ENCODE peak calls at places on chromosomes 1 and 21, in four cellular contexts. One of them, this sample, is unnamed.

GRCh38 chr1:108000620-108001105 is 35.7 kb upstream of the VAV3 start:
- DNase-seq in stomach: peak; percentile 64
- DNase-seq in HepG2: peak; percentile 11
- DNase-seq in tibial nerve: peak; percentile 8
- DNase-seq in this sample: no peak

GRCh38 chr1:21903638-21904474 is 33.3 kb downstream of the HSPG2 start:
- DNase-seq in stomach: no peak
- DNase-seq in HepG2: no peak
- DNase-seq in tibial nerve: no peak
- DNase-seq in this sample: no peak

GRCh38 chr1:168348146-168348709 is 67.6 kb downstream of the TBX19 start:
- DNase-seq in stomach: no peak
- DNase-seq in HepG2: no peak
- DNase-seq in tibial nerve: no peak
- DNase-seq in this sample: no peak

GRCh38 chr1:174788981-174789380 is 210.8 kb upstream of the CACYBP start:
- DNase-seq in tibial nerve: no peak
- DNase-seq in stomach: no peak
- DNase-seq in HepG2: no peak
- DNase-seq in this sample: no peak

GRCh38 chr1:193579323-193579722 is 392.9 kb upstream of the B3GALT2 start:
- DNase-seq in tibial nerve: no peak
- DNase-seq in HepG2: no peak
- DNase-seq in stomach: no peak
- DNase-seq in this sample: no peak

GRCh38 chr1:157411064-157411463 is 141.3 kb downstream of the FCRL5 start:
- DNase-seq in stomach: no peak
- DNase-seq in tibial nerve: no peak
- DNase-seq in HepG2: no peak
- DNase-seq in this sample: no peak

GRCh38 chr21:35428489-35428888 is 379.4 kb upstream of the RUNX1 start:
- DNase-seq in tibial nerve: peak; percentile 28
- DNase-seq in HepG2: no peak
- DNase-seq in stomach: no peak
- DNase-seq in this sample: no peak

GRCh38 chr1:179831852-179832699 is 45.5 kb downstream of the TOR1AIP2 start:
- DNase-seq in tibial nerve: no peak
- DNase-seq in stomach: no peak
- DNase-seq in HepG2: no peak
- DNase-seq in this sample: no peak

GRCh38 chr1:167750641-167751040 is 28.9 kb downstream of the MPZL1 start:
- DNase-seq in HepG2: no peak
- DNase-seq in stomach: no peak
- DNase-seq in tibial nerve: no peak
- DNase-seq in this sample: no peak

GRCh38 chr1:99146129-99146848 is 118.0 kb upstream of the PLPPR4 start:
- DNase-seq in tibial nerve: no peak
- DNase-seq in HepG2: no peak
- DNase-seq in stomach: no peak
- DNase-seq in this sample: no peak

GRCh38 chr1:64043328-64043727 is 160.1 kb upstream of the UBE2U start:
- DNase-seq in HepG2: no peak
- DNase-seq in stomach: no peak
- DNase-seq in tibial nerve: no peak
- DNase-seq in this sample: no peak

GRCh38 chr21:26965567-26966359 is 1.1 kb downstream of the ADAMTS5 start:
- DNase-seq in stomach: peak; percentile 25
- DNase-seq in tibial nerve: no peak
- DNase-seq in HepG2: no peak
- DNase-seq in this sample: peak; percentile 80

GRCh38 chr1:217379338-217379737 is 251.6 kb downstream of the GPATCH2 start:
- DNase-seq in stomach: no peak
- DNase-seq in tibial nerve: no peak
- DNase-seq in HepG2: no peak
- DNase-seq in this sample: no peak

GRCh38 chr1:211257831-211258225 is 1.3 kb upstream of the RCOR3 start:
- DNase-seq in HepG2: no peak
- DNase-seq in stomach: no peak
- DNase-seq in tibial nerve: no peak
- DNase-seq in this sample: no peak

GRCh38 chr1:50422946-50423669 is at the start of gene DMRTA2:
- DNase-seq in stomach: no peak
- DNase-seq in tibial nerve: no peak
- DNase-seq in HepG2: no peak
- DNase-seq in this sample: no peak

GRCh38 chr1:90671251-90671650 is 45.9 kb downstream of the BARHL2 start:
- DNase-seq in tibial nerve: no peak
- DNase-seq in HepG2: no peak
- DNase-seq in stomach: no peak
- DNase-seq in this sample: no peak

GRCh38 chr1:229464672-229465071 is 30.8 kb upstream of the ACTA1 start:
- DNase-seq in stomach: no peak
- DNase-seq in tibial nerve: no peak
- DNase-seq in HepG2: no peak
- DNase-seq in this sample: no peak

GRCh38 chr1:237012789-237013383 is 8.6 kb upstream of the MT1HL1 start:
- DNase-seq in HepG2: peak; percentile 4
- DNase-seq in stomach: peak; percentile 80
- DNase-seq in tibial nerve: no peak
- DNase-seq in this sample: peak; percentile 39
- TF ChIP-seq EP300 in HepG2: no peak
- TF ChIP-seq EP300 in stomach: peak; percentile 38
- TF ChIP-seq EP300 in tibial nerve: no peak
- TF ChIP-seq EP300 in this sample: no peak

DNA sequence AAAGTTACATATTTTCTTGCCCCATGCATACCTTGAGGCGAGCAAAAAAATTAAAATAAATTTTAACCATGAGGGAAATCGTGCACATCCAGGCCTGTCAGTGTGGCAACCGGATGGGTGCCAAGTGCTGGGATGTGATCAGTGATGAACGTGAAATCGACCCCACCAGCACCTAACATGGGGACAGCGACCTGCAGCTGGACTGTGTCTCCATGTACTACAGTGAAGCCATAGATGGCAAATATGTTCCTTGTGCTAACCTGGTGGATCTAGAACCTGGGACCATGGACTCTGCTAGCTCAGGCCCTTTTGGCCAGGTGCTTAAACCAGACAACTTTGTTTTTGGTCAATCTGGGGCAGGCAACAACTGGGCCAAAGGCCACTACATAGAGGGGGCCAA is 67.4 kb upstream of the PODN start:
- DNase-seq in stomach: no peak
- DNase-seq in tibial nerve: no peak
- DNase-seq in HepG2: no peak
- DNase-seq in this sample: no peak
- H3K27ac ChIP-seq in stomach: no peak overlapping the region
- H3K27ac ChIP-seq in tibial nerve: no peak overlapping the region
- H3K27ac ChIP-seq in HepG2: no peak overlapping the region
- H3K27ac ChIP-seq in this sample: no peak overlapping the region

DNA sequence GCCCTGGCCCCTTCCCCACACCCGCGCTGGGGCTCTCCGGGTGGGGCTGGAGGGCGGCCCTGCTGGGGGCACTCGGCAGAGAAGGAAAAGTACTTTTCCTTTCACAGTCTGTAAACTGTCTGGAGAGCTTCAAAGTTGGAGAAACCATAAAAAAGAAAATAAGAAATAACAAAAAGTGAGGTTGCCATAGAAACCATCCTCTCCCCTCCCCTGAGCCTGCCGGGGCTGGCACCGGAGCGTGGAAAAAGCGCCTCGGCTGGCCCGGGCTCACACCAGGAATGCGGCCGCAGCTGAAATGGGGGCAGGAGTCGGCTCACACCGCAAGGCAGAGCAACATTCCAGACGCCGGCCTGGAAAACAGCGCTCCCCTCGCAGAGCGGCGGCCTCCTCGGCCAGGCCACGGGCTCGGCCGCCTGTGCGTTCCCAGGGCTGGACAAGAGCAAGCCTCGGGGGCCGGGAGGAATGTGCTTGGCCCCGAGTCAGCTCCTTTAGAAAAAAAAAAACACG is 69.2 kb downstream of the MORN1 start:
- DNase-seq in stomach: peak; percentile 64
- DNase-seq in HepG2: peak; percentile 34
- DNase-seq in tibial nerve: peak; percentile 65
- DNase-seq in this sample: peak; percentile 84
- TF ChIP-seq CTCF in stomach: no peak
- TF ChIP-seq CTCF in HepG2: peak; percentile 32
- TF ChIP-seq CTCF in tibial nerve: no peak
- TF ChIP-seq CTCF in this sample: no peak

DNA sequence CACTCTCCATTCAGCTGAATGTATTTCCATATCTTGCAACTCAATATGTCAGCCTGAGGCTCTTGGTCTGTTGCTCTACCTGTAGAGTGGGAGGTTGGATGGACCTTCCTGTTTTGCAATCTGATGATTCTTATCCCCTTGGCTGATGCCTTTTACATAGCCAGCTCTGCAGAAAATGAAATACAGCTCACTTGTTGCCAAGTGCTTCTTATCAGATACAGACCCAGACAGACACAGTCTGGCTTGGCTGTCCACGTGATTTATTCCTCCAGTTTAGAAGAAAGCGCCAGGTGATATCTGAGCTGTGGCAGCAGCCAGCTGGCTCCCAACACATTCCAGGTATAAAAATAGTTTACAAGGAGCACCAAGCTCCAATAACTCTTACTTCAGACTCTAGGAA is 479.1 kb upstream of the USP24 start:
- DNase-seq in HepG2: no peak
- DNase-seq in tibial nerve: no peak
- DNase-seq in stomach: peak; percentile 54
- DNase-seq in this sample: no peak
- TF ChIP-seq EP300 in HepG2: no peak
- TF ChIP-seq EP300 in tibial nerve: no peak
- TF ChIP-seq EP300 in stomach: no peak
- TF ChIP-seq EP300 in this sample: no peak

DNA sequence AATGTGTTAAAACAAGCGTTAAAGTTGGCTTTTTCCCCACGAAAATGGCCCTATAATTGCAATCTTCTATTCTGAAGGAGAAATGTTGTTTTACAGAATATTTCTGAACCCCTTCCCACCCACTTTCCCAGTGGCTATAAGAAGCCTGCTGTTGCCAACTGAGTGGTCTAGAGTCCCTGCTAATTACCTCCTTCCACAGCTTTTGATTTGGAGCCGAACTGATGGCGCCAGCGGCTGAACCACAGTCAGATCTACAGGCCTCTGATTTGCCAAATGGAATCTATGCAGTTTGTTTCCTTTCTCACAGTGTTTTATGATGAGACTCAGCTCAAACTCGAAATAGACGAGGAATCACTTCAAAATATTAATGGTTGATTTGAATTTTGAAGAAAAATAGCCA is 76.0 kb upstream of the C1orf105 start:
- DNase-seq in tibial nerve: no peak
- DNase-seq in HepG2: no peak
- DNase-seq in stomach: no peak
- DNase-seq in this sample: no peak
- H3K27ac ChIP-seq in tibial nerve: peak overlapping the region; percentile 1
- H3K27ac ChIP-seq in HepG2: no peak overlapping the region
- H3K27ac ChIP-seq in stomach: peak overlapping the region; percentile 44
- H3K27ac ChIP-seq in this sample: no peak overlapping the region

GRCh38 chr1:10634428-10635384 is 160.0 kb downstream of the PEX14 start:
- DNase-seq in stomach: no peak
- DNase-seq in HepG2: no peak
- DNase-seq in tibial nerve: no peak
- DNase-seq in this sample: no peak

GRCh38 chr1:10635385-10635896 is 160.7 kb downstream of the PEX14 start:
- DNase-seq in HepG2: no peak
- DNase-seq in tibial nerve: no peak
- DNase-seq in stomach: peak; percentile 69
- DNase-seq in this sample: no peak

GRCh38 chr1:10637400-10637799 is 159.0 kb downstream of the CASZ1 start:
- DNase-seq in HepG2: no peak
- DNase-seq in tibial nerve: no peak
- DNase-seq in stomach: no peak
- DNase-seq in this sample: no peak

GRCh38 chr1:10634075-10634427 is 159.3 kb downstream of the PEX14 start:
- DNase-seq in HepG2: no peak
- DNase-seq in stomach: no peak
- DNase-seq in tibial nerve: no peak
- DNase-seq in this sample: no peak

GRCh38 chr1:10635992-10636391 is 160.5 kb downstream of the CASZ1 start:
- DNase-seq in HepG2: no peak
- DNase-seq in tibial nerve: no peak
- DNase-seq in stomach: peak; percentile 95
- DNase-seq in this sample: no peak
- TF ChIP-seq CTCF in HepG2: no peak
- TF ChIP-seq CTCF in tibial nerve: no peak
- TF ChIP-seq CTCF in stomach: no peak
- TF ChIP-seq CTCF in this sample: no peak

GRCh38 chr1:47727051-47727708 is 270.0 kb downstream of the TRABD2B start:
- DNase-seq in HepG2: no peak
- DNase-seq in stomach: no peak
- DNase-seq in tibial nerve: no peak
- DNase-seq in this sample: no peak
- TF ChIP-seq EP300 in HepG2: no peak
- TF ChIP-seq EP300 in stomach: no peak
- TF ChIP-seq EP300 in tibial nerve: no peak
- TF ChIP-seq EP300 in this sample: no peak

DNA sequence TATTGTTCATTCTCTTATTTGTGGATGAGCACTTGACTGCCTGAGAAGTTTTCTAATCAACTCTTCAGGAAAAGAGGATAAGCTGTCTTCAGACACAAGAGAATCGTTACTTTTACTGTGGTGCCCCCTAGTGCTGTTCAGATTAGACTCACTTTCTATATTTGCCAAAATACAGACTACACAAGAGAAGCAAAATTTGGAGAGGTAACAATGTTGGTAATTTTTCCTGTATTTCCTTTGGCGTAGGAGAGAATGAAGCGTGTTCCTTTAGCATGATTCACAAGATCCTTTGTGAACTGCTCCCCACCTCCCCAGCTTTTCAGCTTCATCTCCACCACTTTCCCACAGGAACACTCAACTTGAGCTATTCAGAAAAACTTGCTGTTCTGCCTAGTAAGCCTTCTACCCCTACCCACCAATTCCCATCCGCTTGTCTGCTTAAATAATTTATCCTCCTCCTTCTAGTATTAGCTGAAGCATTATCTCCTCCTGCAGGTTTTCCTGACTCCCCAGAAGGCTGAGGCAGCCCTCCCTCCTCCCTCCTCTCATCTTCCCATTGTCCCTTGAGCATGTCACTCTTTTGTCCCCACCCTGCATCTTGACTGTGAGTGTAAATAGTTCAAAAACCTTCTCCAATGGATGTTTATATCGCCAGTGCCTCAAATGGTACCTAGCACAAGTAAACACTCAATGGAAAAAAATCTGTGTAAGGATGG is 4.5 kb downstream of the TNFSF4 start:
- DNase-seq in tibial nerve: peak; percentile 71
- DNase-seq in HepG2: peak; percentile 42
- DNase-seq in stomach: no peak
- DNase-seq in this sample: no peak
- H3K27ac ChIP-seq in tibial nerve: no peak overlapping the region
- H3K27ac ChIP-seq in HepG2: no peak overlapping the region
- H3K27ac ChIP-seq in stomach: no peak overlapping the region
- H3K27ac ChIP-seq in this sample: no peak overlapping the region

This sample was measured in ovary.